ENCODE peak calls at places on chromosomes 2 and 18, in six cellular contexts. One of them, this sample, is unnamed.

GRCh38 chr18:37734406-37734805 is 168.8 kb upstream of the CELF4 start:
- DNase-seq in GM03348: no peak
- DNase-seq in skeletal muscle cell: no peak
- DNase-seq in mammary epithelial cell: no peak
- DNase-seq in naive thymus-derived CD8-positive, alpha-beta T cell: no peak
- DNase-seq in KBM-7: no peak
- DNase-seq in this sample: no peak

GRCh38 chr18:13124411-13124810 is 94.1 kb upstream of the LDLRAD4 start:
- DNase-seq in GM03348: no peak
- DNase-seq in skeletal muscle cell: no peak
- DNase-seq in mammary epithelial cell: no peak
- DNase-seq in naive thymus-derived CD8-positive, alpha-beta T cell: no peak
- DNase-seq in KBM-7: no peak
- DNase-seq in this sample: no peak

GRCh38 chr18:62334110-62334509 is 9.0 kb downstream of the TNFRSF11A start:
- DNase-seq in GM03348: peak; percentile 33
- DNase-seq in skeletal muscle cell: no peak
- DNase-seq in mammary epithelial cell: peak; percentile 52
- DNase-seq in naive thymus-derived CD8-positive, alpha-beta T cell: no peak
- DNase-seq in KBM-7: no peak
- DNase-seq in this sample: peak; percentile 42

GRCh38 chr2:128682266-128682665 is 363.6 kb upstream of the HS6ST1 start:
- DNase-seq in GM03348: no peak
- DNase-seq in skeletal muscle cell: no peak
- DNase-seq in mammary epithelial cell: no peak
- DNase-seq in naive thymus-derived CD8-positive, alpha-beta T cell: no peak
- DNase-seq in KBM-7: no peak
- DNase-seq in this sample: peak; percentile 3

GRCh38 chr2:238644095-238645081 is 203.5 kb upstream of the TWIST2 start:
- DNase-seq in GM03348: peak; percentile 66
- DNase-seq in skeletal muscle cell: peak; percentile 85
- DNase-seq in mammary epithelial cell: peak; percentile 47
- DNase-seq in naive thymus-derived CD8-positive, alpha-beta T cell: no peak
- DNase-seq in KBM-7: no peak
- DNase-seq in this sample: peak; percentile 78

GRCh38 chr2:72538486-72538885 is 287.3 kb downstream of the EXOC6B start:
- DNase-seq in GM03348: no peak
- DNase-seq in skeletal muscle cell: no peak
- DNase-seq in mammary epithelial cell: peak; percentile 4
- DNase-seq in naive thymus-derived CD8-positive, alpha-beta T cell: no peak
- DNase-seq in KBM-7: no peak
- DNase-seq in this sample: no peak

GRCh38 chr2:231169475-231169874 is 29.0 kb upstream of the ARMC9 start:
- DNase-seq in GM03348: no peak
- DNase-seq in skeletal muscle cell: no peak
- DNase-seq in mammary epithelial cell: no peak
- DNase-seq in naive thymus-derived CD8-positive, alpha-beta T cell: no peak
- DNase-seq in KBM-7: no peak
- DNase-seq in this sample: no peak

GRCh38 chr2:167706800-167707199 is 540.6 kb downstream of the STK39 start:
- DNase-seq in GM03348: no peak
- DNase-seq in skeletal muscle cell: peak; percentile 15
- DNase-seq in mammary epithelial cell: no peak
- DNase-seq in naive thymus-derived CD8-positive, alpha-beta T cell: no peak
- DNase-seq in KBM-7: no peak
- DNase-seq in this sample: no peak

GRCh38 chr18:79424880-79425572 is 29.3 kb downstream of the NFATC1 start:
- DNase-seq in GM03348: no peak
- DNase-seq in skeletal muscle cell: no peak
- DNase-seq in mammary epithelial cell: no peak
- DNase-seq in naive thymus-derived CD8-positive, alpha-beta T cell: no peak
- DNase-seq in KBM-7: no peak
- DNase-seq in this sample: no peak

GRCh38 chr18:7273301-7273911 is 42.5 kb downstream of the LRRC30 start:
- DNase-seq in GM03348: peak; percentile 84
- DNase-seq in skeletal muscle cell: peak; percentile 83
- DNase-seq in mammary epithelial cell: peak; percentile 2
- DNase-seq in naive thymus-derived CD8-positive, alpha-beta T cell: no peak
- DNase-seq in KBM-7: peak; percentile 13
- DNase-seq in this sample: peak; percentile 27

GRCh38 chr2:173357351-173357750 is 2.7 kb downstream of the CDCA7 start:
- DNase-seq in GM03348: no peak
- DNase-seq in skeletal muscle cell: no peak
- DNase-seq in mammary epithelial cell: no peak
- DNase-seq in naive thymus-derived CD8-positive, alpha-beta T cell: no peak
- DNase-seq in KBM-7: no peak
- DNase-seq in this sample: no peak

GRCh38 chr2:200171761-200172482 is 134.6 kb upstream of the SPATS2L start:
- DNase-seq in GM03348: no peak
- DNase-seq in skeletal muscle cell: peak; percentile 98
- DNase-seq in mammary epithelial cell: peak; percentile 64
- DNase-seq in naive thymus-derived CD8-positive, alpha-beta T cell: no peak
- DNase-seq in KBM-7: no peak
- DNase-seq in this sample: no peak

GRCh38 chr18:31302991-31303390 is 15.0 kb upstream of the DSG1 start:
- DNase-seq in GM03348: no peak
- DNase-seq in skeletal muscle cell: no peak
- DNase-seq in mammary epithelial cell: peak; percentile 83
- DNase-seq in naive thymus-derived CD8-positive, alpha-beta T cell: no peak
- DNase-seq in KBM-7: no peak
- DNase-seq in this sample: no peak

GRCh38 chr18:58044370-58045264 is 591 bp downstream of the NEDD4L start:
- DNase-seq in GM03348: peak; percentile 51
- DNase-seq in skeletal muscle cell: no peak
- DNase-seq in mammary epithelial cell: peak; percentile 62
- DNase-seq in naive thymus-derived CD8-positive, alpha-beta T cell: peak; percentile 49
- DNase-seq in KBM-7: peak; percentile 58
- DNase-seq in this sample: peak; percentile 27

GRCh38 chr2:7709907-7710306 is 792.7 kb downstream of the RNF144A start:
- DNase-seq in GM03348: peak; percentile 71
- DNase-seq in skeletal muscle cell: no peak
- DNase-seq in mammary epithelial cell: peak; percentile 88
- DNase-seq in naive thymus-derived CD8-positive, alpha-beta T cell: no peak
- DNase-seq in KBM-7: no peak
- DNase-seq in this sample: no peak

GRCh38 chr2:85549826-85550225 is 10.9 kb downstream of the MAT2A start:
- DNase-seq in GM03348: peak; percentile 82
- DNase-seq in skeletal muscle cell: peak; percentile 80
- DNase-seq in mammary epithelial cell: no peak
- DNase-seq in naive thymus-derived CD8-positive, alpha-beta T cell: no peak
- DNase-seq in KBM-7: no peak
- DNase-seq in this sample: peak; percentile 85

GRCh38 chr2:24337958-24338357 is 22.4 kb downstream of the ITSN2 start:
- DNase-seq in GM03348: no peak
- DNase-seq in skeletal muscle cell: no peak
- DNase-seq in mammary epithelial cell: no peak
- DNase-seq in naive thymus-derived CD8-positive, alpha-beta T cell: no peak
- DNase-seq in KBM-7: no peak
- DNase-seq in this sample: no peak

GRCh38 chr2:150619607-150620330 is 132.3 kb upstream of the RND3 start:
- DNase-seq in GM03348: peak; percentile 50
- DNase-seq in skeletal muscle cell: no peak
- DNase-seq in mammary epithelial cell: peak; percentile 70
- DNase-seq in naive thymus-derived CD8-positive, alpha-beta T cell: no peak
- DNase-seq in KBM-7: no peak
- DNase-seq in this sample: peak; percentile 41

GRCh38 chr18:61738042-61738441 is 154.8 kb downstream of the RNF152 start:
- DNase-seq in GM03348: no peak
- DNase-seq in skeletal muscle cell: peak; percentile 47
- DNase-seq in mammary epithelial cell: no peak
- DNase-seq in naive thymus-derived CD8-positive, alpha-beta T cell: no peak
- DNase-seq in KBM-7: no peak
- DNase-seq in this sample: no peak

This sample was measured in AG08396.